ENCODE peak calls at places on chromosomes 2 and 18, in seven cellular contexts. H, K, J, O, F, W and U are unnamed samples.

GRCh38 chr2:231966886-231967285 is 5.4 kb downstream of the DIS3L2 start:
- DNase-seq in H (no peak), K (no peak), J (no peak), O (no peak), F (no peak), W (no peak), U (no peak)

GRCh38 chr2:231662028-231662810 is 46.1 kb upstream of the PTMA start:
- DNase-seq in H (peak), K (peak), J (peak), O (peak), F (peak), W (peak), U (peak)

GRCh38 chr2:101724113-101724450 is 26.6 kb downstream of the MAP4K4 start:
- DNase-seq in H (no peak), K (no peak), J (no peak), O (no peak), F (no peak), W (no peak), U (no peak)

GRCh38 chr2:54454922-54455583 is 1.1 kb upstream of the SPTBN1 start:
- DNase-seq in H (no peak), K (peak), J (no peak), O (no peak), F (no peak), W (peak), U (peak)

GRCh38 chr2:46195819-46196218 is 101.4 kb upstream of the EPAS1 start:
- DNase-seq in H (no peak), K (no peak), J (no peak), O (no peak), F (no peak), W (no peak), U (no peak)

GRCh38 chr2:22079583-22079982 is 955.8 kb downstream of the TDRD15 start:
- DNase-seq in H (no peak), K (no peak), J (no peak), O (no peak), F (no peak), W (no peak), U (no peak)

GRCh38 chr2:212088353-212088752 is 450.2 kb downstream of the ERBB4 start:
- DNase-seq in H (no peak), K (no peak), J (no peak), O (no peak), F (no peak), W (no peak), U (no peak)

GRCh38 chr18:2907459-2908145 is 60.8 kb downstream of the EMILIN2 start:
- DNase-seq in H (no peak), K (no peak), J (no peak), O (no peak), F (no peak), W (no peak), U (no peak)

GRCh38 chr18:11497585-11497984 is 111.8 kb upstream of the SLC35G4 start:
- DNase-seq in H (no peak), K (no peak), J (peak), O (no peak), F (peak), W (no peak), U (no peak)

GRCh38 chr2:42296226-42296625 is 64.8 kb downstream of the COX7A2L start:
- DNase-seq in H (no peak), K (no peak), J (no peak), O (no peak), F (no peak), W (no peak), U (no peak)

GRCh38 chr2:30425326-30425725 is 21.7 kb upstream of the LCLAT1 start:
- DNase-seq in H (no peak), K (peak), J (peak), O (no peak), F (peak), W (no peak), U (no peak)

GRCh38 chr18:57030417-57030816 is 116.5 kb upstream of the BOD1L2 start:
- DNase-seq in H (no peak), K (no peak), J (no peak), O (no peak), F (no peak), W (no peak), U (no peak)

GRCh38 chr2:180516204-180516603 is 464.2 kb upstream of the UBE2E3 start:
- DNase-seq in H (no peak), K (no peak), J (no peak), O (no peak), F (no peak), W (no peak), U (no peak)

GRCh38 chr2:159064446-159065301 is 96.2 kb downstream of the TANC1 start:
- DNase-seq in H (no peak), K (peak), J (no peak), O (no peak), F (no peak), W (no peak), U (no peak)

GRCh38 chr18:63523660-63524059 is 18.5 kb upstream of the SERPINB12 start:
- DNase-seq in H (no peak), K (no peak), J (no peak), O (no peak), F (no peak), W (no peak), U (no peak)

GRCh38 chr18:23451491-23451890 is 1.6 kb upstream of the RIOK3 start:
- DNase-seq in H (no peak), K (no peak), J (no peak), O (no peak), F (no peak), W (no peak), U (no peak)

GRCh38 chr2:132559326-132559725 is 110.7 kb downstream of the LYPD1 start:
- DNase-seq in H (no peak), K (no peak), J (no peak), O (no peak), F (no peak), W (no peak), U (no peak)

GRCh38 chr2:111155610-111156009 is 34.9 kb downstream of the BCL2L11 start:
- DNase-seq in H (no peak), K (peak), J (no peak), O (no peak), F (no peak), W (no peak), U (no peak)

GRCh38 chr2:45505138-45505537 is 105.9 kb downstream of the SRBD1 start:
- DNase-seq in H (no peak), K (peak), J (no peak), O (no peak), F (no peak), W (no peak), U (no peak)

GRCh38 chr2:72778410-72778809 is 47.4 kb downstream of the EXOC6B start:
- DNase-seq in H (no peak), K (peak), J (peak), O (no peak), F (no peak), W (no peak), U (no peak)

GRCh38 chr2:201746551-201746950 is 34.2 kb downstream of the ALS2 start:
- DNase-seq in H (no peak), K (no peak), J (no peak), O (no peak), F (no peak), W (no peak), U (no peak)

GRCh38 chr2:10382313-10383061 is 65.6 kb downstream of the ODC1 start:
- DNase-seq in H (no peak), K (no peak), J (no peak), O (peak), F (no peak), W (peak), U (no peak)

GRCh38 chr2:205768815-205769493 is 86.7 kb downstream of the NRP2 start:
- DNase-seq in H (no peak), K (no peak), J (no peak), O (no peak), F (no peak), W (no peak), U (no peak)

GRCh38 chr18:79046522-79046921 is 22.7 kb upstream of the ATP9B start:
- DNase-seq in H (no peak), K (no peak), J (no peak), O (no peak), F (no peak), W (no peak), U (no peak)

GRCh38 chr18:48711651-48712486 is 173.0 kb downstream of the CTIF start:
- DNase-seq in H (peak), K (peak), J (peak), O (peak), F (peak), W (no peak), U (peak)

GRCh38 chr2:11337909-11338308 is 6.5 kb downstream of the ROCK2 start:
- DNase-seq in H (no peak), K (no peak), J (no peak), O (no peak), F (no peak), W (no peak), U (no peak)

GRCh38 chr2:182133195-182133891 is 147.7 kb downstream of the PPP1R1C start:
- DNase-seq in H (no peak), K (no peak), J (peak), O (no peak), F (no peak), W (no peak), U (no peak)

GRCh38 chr2:197072533-197072932 is 146.0 kb upstream of the PGAP1 start:
- DNase-seq in H (no peak), K (no peak), J (no peak), O (no peak), F (no peak), W (no peak), U (no peak)

GRCh38 chr2:177161741-177162440 is 50.7 kb upstream of the HNRNPA3 start:
- DNase-seq in H (no peak), K (peak), J (peak), O (peak), F (no peak), W (no peak), U (no peak)

GRCh38 chr2:37284386-37284785 is 40.2 kb downstream of the PRKD3 start:
- DNase-seq in H (no peak), K (no peak), J (no peak), O (no peak), F (no peak), W (no peak), U (no peak)

GRCh38 chr2:9771101-9771449 is 72.2 kb upstream of the TAF1B start:
- DNase-seq in H (no peak), K (no peak), J (no peak), O (no peak), F (no peak), W (no peak), U (no peak)

GRCh38 chr2:46926863-46927262 is 11.3 kb upstream of the MCFD2 start:
- DNase-seq in H (no peak), K (no peak), J (no peak), O (no peak), F (no peak), W (no peak), U (no peak)

GRCh38 chr2:109674894-109675534 is 60.9 kb downstream of the SOWAHC start:
- DNase-seq in H (no peak), K (no peak), J (no peak), O (no peak), F (no peak), W (no peak), U (no peak)

GRCh38 chr2:143192085-143192484 is 62.9 kb downstream of the ARHGAP15 start:
- DNase-seq in H (no peak), K (peak), J (no peak), O (no peak), F (no peak), W (no peak), U (no peak)